ENCODE peak calls at places on chromosomes 2 and 18, in six cellular contexts. Y is colonic mucosa, R is tibial nerve, C is endothelial cell of umbilical vein, I is psoas muscle, X is astrocyte. H is an unnamed sample. For H3K4me1, the result is how much of the 10 kb centered on the place peaks cover.

GRCh38 chr2:74267068-74267467 is 68.7 kb downstream of the MTHFD2 start:
- DNase-seq in Y (peak), X (no peak), R (no peak), C (no peak), I (no peak), H (no peak)

GRCh38 chr2:205868773-205869333 is 186.6 kb downstream of the NRP2 start:
- DNase-seq in R (no peak), Y (no peak), X (peak), I (no peak), C (no peak), H (no peak)

GRCh38 chr2:181892795-181893435 is 1.4 kb downstream of the ITPRID2 start:
- DNase-seq in R (no peak), I (no peak), C (peak), X (peak), Y (no peak), H (no peak)

GRCh38 chr2:223488814-223489213 is 113.3 kb downstream of the SCG2 start:
- DNase-seq in X (peak), Y (no peak), R (no peak), I (no peak), C (peak), H (no peak)

GRCh38 chr18:32074206-32074605 is 17.5 kb upstream of the RNF138 start:
- DNase-seq in C (no peak), Y (no peak), I (no peak), R (no peak), X (no peak), H (no peak)

GRCh38 chr2:60633615-60634014 is 80.2 kb upstream of the BCL11A start:
- DNase-seq in C (no peak), X (no peak), I (no peak), R (no peak), Y (no peak), H (no peak)

GRCh38 chr2:236025892-236026291 is 142.3 kb downstream of the GBX2 start:
- DNase-seq in I (no peak), Y (no peak), R (no peak), X (no peak), C (no peak), H (no peak)

GRCh38 chr2:153287109-153287801 is 191.3 kb downstream of the RPRM start:
- DNase-seq in I (no peak), X (no peak), C (no peak), Y (no peak), R (no peak), H (peak)

GRCh38 chr2:119253114-119253702 is 29.6 kb downstream of the STEAP3 start:
- DNase-seq in R (no peak), I (no peak), C (peak), X (peak), Y (no peak), H (no peak)

GRCh38 chr18:69897397-69898108 is 50.1 kb downstream of the CD226 start:
- DNase-seq in Y (no peak), C (no peak), I (no peak), X (no peak), R (no peak), H (no peak)

GRCh38 chr2:47063159-47063930 is 91.8 kb downstream of the STPG4 start:
- DNase-seq in C (no peak), X (no peak), Y (no peak), I (no peak), R (no peak), H (no peak)

GRCh38 chr2:65715328-65715727 is 282.9 kb upstream of the SPRED2 start:
- DNase-seq in R (no peak), C (no peak), Y (no peak), I (no peak), X (no peak), H (no peak)

GRCh38 chr18:61039251-61039650 is 294.0 kb upstream of the CDH20 start:
- DNase-seq in R (no peak), C (no peak), Y (no peak), X (no peak), I (no peak), H (no peak)

GRCh38 chr2:216159161-216159560 is 50.0 kb downstream of the XRCC5 start:
- DNase-seq in R (no peak), C (no peak), Y (no peak), I (no peak), X (no peak), H (no peak)

GRCh38 chr2:157790780-157791179 is 85.3 kb downstream of the ACVR1 start:
- DNase-seq in C (no peak), R (no peak), I (no peak), X (no peak), Y (no peak), H (no peak)

GRCh38 chr2:229575569-229576315 is 138.6 kb downstream of the DNER start:
- DNase-seq in R (no peak), C (no peak), Y (no peak), X (peak), I (no peak), H (no peak)

GRCh38 chr2:237603718-237604362 is 13.3 kb upstream of the RAB17 start:
- DNase-seq in Y (peak), X (peak), I (no peak), C (peak), R (no peak), H (peak)

GRCh38 chr2:137964066-137964858 is at the start of gene HNMT:
- DNase-seq in I (peak), R (no peak), C (peak), X (peak), Y (peak), H (peak)

GRCh38 chr2:230931556-230932231 is 6.7 kb upstream of the GPR55 start:
- DNase-seq in X (no peak), R (no peak), Y (no peak), C (no peak), I (no peak), H (peak)

GRCh38 chr18:8501044-8501443 is 108.2 kb upstream of the RAB12 start:
- DNase-seq in I (no peak), X (no peak), Y (no peak), R (no peak), C (no peak), H (no peak)

GRCh38 chr2:151302879-151303278 is 13.4 kb upstream of the NMI start:
- DNase-seq in R (no peak), I (no peak), C (peak), Y (no peak), X (peak), H (no peak)

GRCh38 chr2:234606906-234607305 is 110.0 kb upstream of the ARL4C start:
- DNase-seq in X (peak), C (no peak), Y (no peak), I (no peak), R (no peak), H (no peak)

GRCh38 chr2:62221141-62221540 is 25.2 kb downstream of the B3GNT2 start:
- DNase-seq in R (no peak), C (peak), X (peak), I (no peak), Y (no peak), H (no peak)

GRCh38 chr2:8118940-8119781 is 562.7 kb upstream of the ID2 start:
- DNase-seq in R (no peak), C (no peak), X (no peak), Y (peak), I (no peak), H (peak)
- H3K4me3 ChIP-seq in R (no peak), C (no peak), X (no peak), Y (no peak), I (no peak), H (no peak)

DNA sequence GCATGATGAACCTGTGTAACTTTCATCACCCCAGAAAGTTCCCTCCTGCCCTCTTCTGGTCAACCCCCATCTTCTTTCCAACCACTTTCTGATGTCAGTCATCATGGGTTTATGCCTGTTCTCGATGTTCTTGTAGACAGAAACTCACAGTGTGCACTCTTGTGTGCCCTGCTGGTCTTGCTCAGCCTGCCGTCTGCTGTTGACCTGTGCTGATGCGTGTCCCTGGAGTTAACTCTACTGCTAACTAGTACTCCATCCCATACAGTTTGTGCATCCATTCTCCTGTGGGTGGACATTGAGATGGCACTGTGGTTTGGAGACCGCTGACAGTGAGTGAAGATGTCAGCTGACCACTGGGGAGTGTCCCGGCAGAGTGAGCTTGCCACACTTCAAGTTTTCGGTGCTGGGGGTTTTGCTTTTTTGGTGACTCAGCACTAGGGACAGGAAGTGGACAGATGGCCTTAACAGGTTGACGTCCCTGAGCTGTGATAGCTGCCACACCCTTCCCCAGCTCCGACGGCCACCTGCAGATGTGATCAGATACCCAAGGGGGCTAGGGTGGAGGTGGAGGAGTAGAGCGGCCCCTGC is 14.8 kb downstream of the KLHL29 start:
- DNase-seq in Y (no peak), X (no peak), C (no peak), R (no peak), I (no peak), H (no peak)
- TF ChIP-seq CTCF in Y (no peak), X (no peak), C (no peak), R (no peak), I (no peak), H (no peak)

DNA sequence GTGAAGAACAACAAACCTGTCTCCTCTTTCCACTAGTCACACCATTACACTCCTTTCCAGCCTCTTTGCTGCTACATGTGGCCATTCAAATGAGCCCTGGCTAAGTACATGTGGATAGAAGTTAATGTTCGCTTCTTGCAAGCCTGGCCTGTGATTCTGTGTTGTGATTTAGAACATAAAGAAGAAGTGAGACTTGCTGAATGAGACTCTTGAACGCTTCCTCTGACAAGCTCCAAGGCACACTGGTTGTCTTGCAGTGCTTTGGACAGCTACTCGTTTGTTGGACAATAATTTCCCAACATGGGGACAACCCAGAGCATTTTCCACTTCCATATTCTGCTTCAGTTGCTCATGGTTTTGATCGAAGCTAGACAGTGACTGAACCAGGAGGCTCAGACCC is 57.3 kb downstream of the CCDC74A start:
- DNase-seq in C (no peak), Y (no peak), R (no peak), X (no peak), I (no peak), H (no peak)
- H3K4me1 ChIP-seq in C (under half), Y (under half), R (under half), X (under half), I (under half), H (under half)

GRCh38 chr2:219059375-219059724 is 1.4 kb downstream of the IHH start:
- DNase-seq in C (no peak), I (no peak), X (no peak), Y (no peak), R (no peak), H (no peak)
- H3K4me3 ChIP-seq in C (no peak), I (peak), X (no peak), Y (peak), R (no peak), H (no peak)

DNA sequence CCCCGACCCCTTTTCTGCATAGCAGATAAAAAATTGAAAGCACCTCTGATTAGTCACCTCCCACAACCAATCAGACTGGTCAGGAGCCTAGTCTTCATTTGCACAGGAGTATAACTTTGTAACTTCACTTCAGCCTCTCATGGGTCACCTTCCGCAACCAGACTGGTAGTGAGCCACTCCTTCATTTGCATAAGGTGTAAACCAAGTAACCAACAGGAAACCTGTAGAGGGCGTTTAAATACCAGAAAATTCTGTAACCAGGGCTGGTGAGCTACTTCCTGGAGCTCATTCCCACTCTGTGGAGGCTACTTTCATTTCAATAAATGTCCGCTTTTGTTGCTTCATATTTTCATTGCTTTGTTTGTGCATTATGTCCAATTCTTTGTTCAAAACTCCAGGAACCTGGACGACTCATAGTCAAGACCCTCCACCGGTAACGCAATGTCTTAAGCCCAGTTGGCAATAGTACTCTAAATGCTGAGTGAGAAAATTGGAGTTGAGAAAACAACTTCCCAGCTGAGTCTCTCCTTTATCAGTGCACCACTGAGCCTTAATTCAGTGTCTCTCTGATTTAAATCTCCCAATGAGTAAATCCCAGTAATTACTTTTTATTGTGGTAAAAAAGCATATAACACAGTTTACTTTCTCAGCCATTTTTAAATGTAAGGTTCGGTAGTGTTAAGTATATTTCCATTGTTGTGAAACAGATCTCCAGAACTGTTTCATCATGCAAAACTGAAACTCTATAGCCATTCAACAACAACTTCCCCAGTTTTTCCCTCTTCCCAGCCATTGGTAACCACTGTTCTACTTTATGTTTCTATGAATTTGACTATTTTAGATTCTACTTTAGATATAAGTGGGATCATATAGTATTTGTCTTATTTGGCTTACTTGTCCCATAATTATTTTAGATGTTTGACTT is 392.7 kb upstream of the SLC8A1 start:
- DNase-seq in I (no peak), C (no peak), Y (no peak), X (no peak), R (no peak), H (no peak)
- TF ChIP-seq CTCF in I (no peak), C (no peak), Y (no peak), X (no peak), R (no peak), H (no peak)

DNA sequence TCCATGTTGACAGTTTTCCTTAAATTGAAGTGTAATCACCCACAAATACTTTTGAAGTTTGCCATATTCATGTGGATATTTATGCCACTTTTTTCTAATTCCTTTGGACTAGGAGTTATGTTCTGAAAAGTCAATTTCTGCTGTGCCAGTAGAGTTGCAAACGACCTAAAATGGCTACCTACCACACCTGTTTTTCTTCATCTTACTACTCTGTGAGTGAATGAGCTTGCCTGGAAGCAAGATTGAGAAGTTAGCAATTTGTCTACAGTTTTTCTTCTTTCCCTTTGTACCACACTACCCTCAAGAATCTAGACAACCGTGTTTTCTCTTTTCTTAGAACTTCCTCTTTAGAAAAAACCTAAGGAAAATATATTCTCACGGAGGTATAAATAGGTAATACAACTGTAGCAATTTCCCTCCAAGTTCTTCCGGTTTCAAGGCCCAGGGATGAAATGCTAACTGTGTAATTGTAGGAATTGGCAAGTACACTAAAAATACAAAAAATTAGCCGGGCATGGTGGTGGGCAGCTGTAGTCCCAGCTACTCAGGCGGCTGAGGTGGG is 7.3 kb upstream of the SLC39A10 start:
- DNase-seq in Y (no peak), C (no peak), X (no peak), R (no peak), I (no peak), H (no peak)
- H3K4me1 ChIP-seq in Y (under half), C (under half), X (under half), R (under half), I (under half), H (under half)

GRCh38 chr2:8543065-8543411 is 138.8 kb upstream of the ID2 start:
- DNase-seq in C (no peak), R (no peak), X (no peak), Y (no peak), I (no peak), H (no peak)
- H3K4me3 ChIP-seq in C (no peak), R (no peak), X (no peak), Y (no peak), I (no peak), H (no peak)

DNA sequence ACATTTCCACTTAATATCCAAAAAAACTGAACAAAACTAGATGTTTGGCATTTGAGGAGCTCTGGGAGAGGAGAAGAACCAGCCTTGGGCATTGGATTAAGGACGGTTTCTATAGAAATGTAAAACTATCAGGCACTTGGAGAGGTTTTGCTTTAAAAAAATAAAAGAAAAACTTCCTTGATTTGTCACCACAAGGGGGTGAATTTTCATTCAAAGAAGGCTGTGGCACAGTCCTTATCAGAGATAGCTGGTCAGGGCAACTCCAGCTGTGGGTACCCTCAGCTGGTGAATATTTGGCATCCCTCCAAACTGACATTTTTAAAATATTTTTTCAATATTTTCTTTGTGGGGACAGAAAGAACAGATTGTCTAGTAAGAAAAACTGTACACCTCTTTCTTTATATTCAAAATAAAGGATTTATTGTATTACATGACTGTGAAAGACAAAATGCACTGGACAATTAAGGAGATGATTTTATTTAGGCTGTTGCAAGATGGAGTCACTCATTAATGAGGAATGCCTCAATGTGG is 46.1 kb upstream of the TBC1D8 start:
- DNase-seq in I (no peak), R (no peak), C (peak), X (no peak), Y (no peak), H (no peak)
- TF ChIP-seq CTCF in I (no peak), R (no peak), C (no peak), X (no peak), Y (peak), H (peak)

H was measured in testis.